ENCODE peak calls at places on chromosomes 16 and 17, in six cellular contexts. One of them, this sample, is unnamed.
A peak's percentile ranks its signal among the peaks of the same experiment; 100 is the strongest.

GRCh38 chr17:82596316-82596715 is 51.9 kb downstream of the WDR45B start:
- DNase-seq in MCF 10A: no peak
- DNase-seq in foreskin melanocyte: no peak
- DNase-seq in psoas muscle: no peak
- DNase-seq in right atrium auricular region: no peak
- DNase-seq in Ammon's horn: no peak
- DNase-seq in this sample: no peak

GRCh38 chr16:1787056-1787321 is 4.2 kb downstream of the NUBP2 start:
- DNase-seq in MCF 10A: no peak
- DNase-seq in foreskin melanocyte: no peak
- DNase-seq in psoas muscle: no peak
- DNase-seq in right atrium auricular region: no peak
- DNase-seq in Ammon's horn: no peak
- DNase-seq in this sample: no peak

GRCh38 chr17:12958786-12959185 is 59.0 kb downstream of the ELAC2 start:
- DNase-seq in MCF 10A: peak; percentile 17
- DNase-seq in foreskin melanocyte: no peak
- DNase-seq in psoas muscle: no peak
- DNase-seq in right atrium auricular region: no peak
- DNase-seq in Ammon's horn: no peak
- DNase-seq in this sample: no peak

GRCh38 chr17:7392696-7393612 is 1.4 kb downstream of the PLSCR3 start:
- DNase-seq in MCF 10A: no peak
- DNase-seq in foreskin melanocyte: no peak
- DNase-seq in psoas muscle: no peak
- DNase-seq in right atrium auricular region: no peak
- DNase-seq in Ammon's horn: no peak
- DNase-seq in this sample: no peak

GRCh38 chr16:77290451-77291110 is 91.4 kb downstream of the SYCE1L start:
- DNase-seq in MCF 10A: no peak
- DNase-seq in foreskin melanocyte: no peak
- DNase-seq in psoas muscle: no peak
- DNase-seq in right atrium auricular region: no peak
- DNase-seq in Ammon's horn: no peak
- DNase-seq in this sample: no peak

GRCh38 chr17:9875441-9875840 is 29.6 kb downstream of the RCVRN start:
- DNase-seq in MCF 10A: no peak
- DNase-seq in foreskin melanocyte: no peak
- DNase-seq in psoas muscle: no peak
- DNase-seq in right atrium auricular region: no peak
- DNase-seq in Ammon's horn: peak; percentile 40
- DNase-seq in this sample: no peak

GRCh38 chr17:76237859-76238313 is 2.4 kb downstream of the RNF157 start:
- DNase-seq in MCF 10A: peak; percentile 55
- DNase-seq in foreskin melanocyte: no peak
- DNase-seq in psoas muscle: no peak
- DNase-seq in right atrium auricular region: no peak
- DNase-seq in Ammon's horn: no peak
- DNase-seq in this sample: no peak

GRCh38 chr17:74757502-74757901 is 9.1 kb downstream of the NHERF1 start:
- DNase-seq in MCF 10A: peak; percentile 78
- DNase-seq in foreskin melanocyte: no peak
- DNase-seq in psoas muscle: no peak
- DNase-seq in right atrium auricular region: no peak
- DNase-seq in Ammon's horn: no peak
- DNase-seq in this sample: no peak

GRCh38 chr16:2852731-2853507 is 5.1 kb downstream of the PRSS22 start:
- DNase-seq in MCF 10A: no peak
- DNase-seq in foreskin melanocyte: no peak
- DNase-seq in psoas muscle: peak; percentile 38
- DNase-seq in right atrium auricular region: no peak
- DNase-seq in Ammon's horn: no peak
- DNase-seq in this sample: no peak

GRCh38 chr17:66171692-66172091 is 20.2 kb downstream of the CEP112 start:
- DNase-seq in MCF 10A: no peak
- DNase-seq in foreskin melanocyte: no peak
- DNase-seq in psoas muscle: no peak
- DNase-seq in right atrium auricular region: no peak
- DNase-seq in Ammon's horn: no peak
- DNase-seq in this sample: no peak

GRCh38 chr17:74089869-74090464 is 113.5 kb upstream of the RPL38 start:
- DNase-seq in MCF 10A: peak; percentile 66
- DNase-seq in foreskin melanocyte: peak; percentile 48
- DNase-seq in psoas muscle: no peak
- DNase-seq in right atrium auricular region: no peak
- DNase-seq in Ammon's horn: peak; percentile 38
- DNase-seq in this sample: peak; percentile 17

GRCh38 chr17:2950846-2951245 is 112.6 kb downstream of the OR1D5 start:
- DNase-seq in MCF 10A: no peak
- DNase-seq in foreskin melanocyte: no peak
- DNase-seq in psoas muscle: no peak
- DNase-seq in right atrium auricular region: no peak
- DNase-seq in Ammon's horn: no peak
- DNase-seq in this sample: peak; percentile 1

GRCh38 chr17:45282683-45283644 is 21.1 kb upstream of the SPATA32 start:
- DNase-seq in MCF 10A: no peak
- DNase-seq in foreskin melanocyte: no peak
- DNase-seq in psoas muscle: peak; percentile 94
- DNase-seq in right atrium auricular region: peak; percentile 76
- DNase-seq in Ammon's horn: no peak
- DNase-seq in this sample: no peak

GRCh38 chr16:81595676-81596292 is 151.2 kb downstream of the CMIP start:
- DNase-seq in MCF 10A: no peak
- DNase-seq in foreskin melanocyte: peak; percentile 15
- DNase-seq in psoas muscle: no peak
- DNase-seq in right atrium auricular region: no peak
- DNase-seq in Ammon's horn: no peak
- DNase-seq in this sample: no peak

GRCh38 chr16:89658221-89658879 is 714 bp downstream of the SPATA33 start:
- DNase-seq in MCF 10A: no peak
- DNase-seq in foreskin melanocyte: no peak
- DNase-seq in psoas muscle: no peak
- DNase-seq in right atrium auricular region: no peak
- DNase-seq in Ammon's horn: no peak
- DNase-seq in this sample: no peak

GRCh38 chr17:37710344-37710886 is 34.4 kb downstream of the HNF1B start:
- DNase-seq in MCF 10A: no peak
- DNase-seq in foreskin melanocyte: no peak
- DNase-seq in psoas muscle: no peak
- DNase-seq in right atrium auricular region: peak; percentile 58
- DNase-seq in Ammon's horn: peak; percentile 9
- DNase-seq in this sample: peak; percentile 100

GRCh38 chr17:56978441-56979090 is 635 bp downstream of the SCPEP1 start:
- DNase-seq in MCF 10A: peak; percentile 42
- DNase-seq in foreskin melanocyte: peak; percentile 28
- DNase-seq in psoas muscle: no peak
- DNase-seq in right atrium auricular region: peak; percentile 54
- DNase-seq in Ammon's horn: no peak
- DNase-seq in this sample: no peak

GRCh38 chr17:46777943-46778915 is 40.3 kb downstream of the WNT3 start:
- DNase-seq in MCF 10A: no peak
- DNase-seq in foreskin melanocyte: no peak
- DNase-seq in psoas muscle: no peak
- DNase-seq in right atrium auricular region: no peak
- DNase-seq in Ammon's horn: peak; percentile 45
- DNase-seq in this sample: no peak

GRCh38 chr17:7774037-7774659 is 56.6 kb downstream of the DNAH2 start:
- DNase-seq in MCF 10A: peak; percentile 40
- DNase-seq in foreskin melanocyte: no peak
- DNase-seq in psoas muscle: no peak
- DNase-seq in right atrium auricular region: no peak
- DNase-seq in Ammon's horn: no peak
- DNase-seq in this sample: no peak

GRCh38 chr17:82977586-82977985 is 101.8 kb upstream of the METRNL start:
- DNase-seq in MCF 10A: no peak
- DNase-seq in foreskin melanocyte: no peak
- DNase-seq in psoas muscle: no peak
- DNase-seq in right atrium auricular region: no peak
- DNase-seq in Ammon's horn: no peak
- DNase-seq in this sample: no peak